ENCODE peak calls at places on chromosome 17, in seven cellular contexts. Y, I, X, M, L, N and Z are unnamed samples.

GRCh38 chr17:80901319-80901718 is 90.3 kb upstream of the CHMP6 start:
- DNase-seq in M (no peak), L (no peak), X (no peak), Y (no peak), I (no peak), N (peak; percentile 86), Z (peak; percentile 89)

GRCh38 chr17:7782237-7782636 is 51.8 kb upstream of the KDM6B start:
- DNase-seq in N (peak; percentile 57), X (no peak), Y (peak; percentile 51), M (no peak), I (no peak), L (no peak), Z (peak; percentile 33)

GRCh38 chr17:47915667-47916242 is 19.7 kb downstream of the SP2 start:
- DNase-seq in L (no peak), I (no peak), N (no peak), X (no peak), M (no peak), Y (no peak), Z (peak; percentile 34)

GRCh38 chr17:65936013-65936412 is 255.9 kb downstream of the CEP112 start:
- DNase-seq in X (no peak), Y (no peak), L (no peak), I (no peak), N (peak; percentile 14), M (no peak), Z (peak; percentile 86)

GRCh38 chr17:75850928-75851692 is 4.0 kb downstream of the WBP2 start:
- DNase-seq in L (no peak), M (no peak), N (no peak), Y (no peak), I (no peak), X (no peak), Z (no peak)

GRCh38 chr17:47862621-47863440 is 11.9 kb upstream of the SP6 start:
- DNase-seq in N (peak; percentile 87), I (no peak), L (no peak), Y (peak; percentile 91), M (no peak), X (no peak), Z (peak; percentile 88)

GRCh38 chr17:7235693-7236665 is 1.7 kb upstream of the DVL2 start:
- DNase-seq in N (peak; percentile 58), L (no peak), X (no peak), I (no peak), Y (no peak), M (no peak), Z (peak; percentile 55)

GRCh38 chr17:47978324-47978723 is 7.4 kb downstream of the CDK5RAP3 start:
- DNase-seq in M (no peak), N (no peak), Y (peak; percentile 87), X (peak; percentile 2), I (peak; percentile 14), L (peak; percentile 18), Z (peak; percentile 28)

GRCh38 chr17:37725601-37726146 is 19.2 kb downstream of the HNF1B start:
- DNase-seq in Y (no peak), M (no peak), X (no peak), I (no peak), L (no peak), N (no peak), Z (no peak)

GRCh38 chr17:72388765-72389473 is 268.1 kb downstream of the SOX9 start:
- DNase-seq in M (no peak), N (peak; percentile 84), Y (no peak), I (no peak), X (no peak), L (no peak), Z (peak; percentile 64)

GRCh38 chr17:44362964-44363612 is 565 bp downstream of the FAM171A2 start:
- DNase-seq in I (no peak), L (no peak), Y (peak; percentile 42), N (no peak), M (no peak), X (peak; percentile 50), Z (no peak)

GRCh38 chr17:72900542-72900941 is 191.9 kb downstream of the SLC39A11 start:
- DNase-seq in N (no peak), Y (no peak), I (no peak), L (no peak), X (no peak), M (no peak), Z (no peak)

GRCh38 chr17:49016775-49017463 is 19.7 kb downstream of the IGF2BP1 start:
- DNase-seq in Y (peak; percentile 88), N (peak; percentile 86), M (no peak), I (no peak), X (no peak), L (no peak), Z (peak; percentile 78)

GRCh38 chr17:4538236-4539002 is 16.8 kb downstream of the MYBBP1A start:
- DNase-seq in N (no peak), L (no peak), X (no peak), Y (no peak), I (no peak), M (no peak), Z (no peak)

GRCh38 chr17:66625321-66625767 is 209.6 kb upstream of the CACNG5 start:
- DNase-seq in N (peak; percentile 45), X (no peak), Y (peak; percentile 58), L (no peak), I (no peak), M (no peak), Z (peak; percentile 52)

GRCh38 chr17:83010323-83011200 is 68.8 kb upstream of the METRNL start:
- DNase-seq in X (no peak), I (no peak), M (no peak), Y (peak; percentile 50), L (no peak), N (peak; percentile 4), Z (no peak)

GRCh38 chr17:9468937-9469336 is 106.7 kb downstream of the STX8 start:
- DNase-seq in Y (no peak), M (no peak), L (no peak), N (no peak), X (no peak), I (no peak), Z (no peak)

GRCh38 chr17:73341350-73342056 is 29.7 kb upstream of the CDC42EP4 start:
- DNase-seq in Y (no peak), N (no peak), I (no peak), M (no peak), L (no peak), X (no peak), Z (peak; percentile 33)

GRCh38 chr17:32285286-32285685 is 19.7 kb downstream of the RHBDL3 start:
- DNase-seq in Y (no peak), M (no peak), L (no peak), N (no peak), X (no peak), I (no peak), Z (no peak)

GRCh38 chr17:64575431-64575830 is 68.7 kb downstream of the CEP95 start:
- DNase-seq in X (no peak), Y (no peak), N (no peak), M (no peak), I (no peak), L (no peak), Z (no peak)

GRCh38 chr17:68378202-68379149 is 78.8 kb downstream of the WIPI1 start:
- DNase-seq in X (no peak), N (peak; percentile 92), L (no peak), M (peak; percentile 75), Y (peak; percentile 88), I (no peak), Z (peak; percentile 66)

GRCh38 chr17:72053069-72053846 is 67.6 kb upstream of the SOX9 start:
- DNase-seq in M (no peak), I (no peak), N (no peak), X (no peak), Y (no peak), L (no peak), Z (no peak)

GRCh38 chr17:70987867-70988340 is 818.6 kb downstream of the KCNJ2 start:
- DNase-seq in M (no peak), X (no peak), L (no peak), I (no peak), Y (no peak), N (no peak), Z (no peak)

GRCh38 chr17:79942011-79942405 is 93.7 kb downstream of the TBC1D16 start:
- DNase-seq in M (peak; percentile 42), I (no peak), N (no peak), X (no peak), L (no peak), Y (no peak), Z (no peak)

GRCh38 chr17:47253541-47254402 is at the start of gene ITGB3:
- DNase-seq in Y (peak; percentile 64), L (peak; percentile 37), X (peak; percentile 38), I (peak; percentile 32), M (peak; percentile 89), N (no peak), Z (peak; percentile 38)

GRCh38 chr17:34579979-34580684 is 750 bp downstream of the TMEM132E start:
- DNase-seq in L (no peak), I (no peak), N (no peak), M (peak; percentile 73), X (peak; percentile 12), Y (peak; percentile 40), Z (no peak)

GRCh38 chr17:81912441-81913309 is 1.5 kb upstream of the PCYT2 start:
- DNase-seq in X (no peak), N (no peak), Y (no peak), I (no peak), L (no peak), M (no peak), Z (peak; percentile 48)

GRCh38 chr17:70906808-70907207 is 737.5 kb downstream of the KCNJ2 start:
- DNase-seq in I (no peak), M (no peak), Y (peak; percentile 30), X (no peak), L (no peak), N (peak; percentile 43), Z (peak; percentile 15)